ENCODE peak calls at places on chromosome 14, in five cellular contexts. O is neural progenitor cell, I is COR-L47, K is BJ, U is amniotic stem cell. V is an unnamed sample.

GRCh38 chr14:29810657-29811056 is 117.0 kb downstream of the PRKD1 start:
- DNase-seq in O (no peak), I (peak), K (no peak), U (no peak), V (peak)

GRCh38 chr14:86057018-86057667 is 527.2 kb downstream of the FLRT2 start:
- DNase-seq in O (peak), I (peak), K (no peak), U (no peak), V (no peak)

GRCh38 chr14:104551851-104552737 is 27.5 kb upstream of the C14orf180 start:
- DNase-seq in O (no peak), I (no peak), K (no peak), U (no peak), V (no peak)

GRCh38 chr14:85516239-85517112 is 13.5 kb upstream of the FLRT2 start:
- DNase-seq in O (no peak), I (no peak), K (peak), U (peak), V (no peak)

GRCh38 chr14:101589486-101590015 is 28.3 kb downstream of the DIO3 start:
- DNase-seq in O (no peak), I (no peak), K (no peak), U (no peak), V (no peak)

GRCh38 chr14:89477391-89477790 is 60.4 kb upstream of the FOXN3 start:
- DNase-seq in O (no peak), I (no peak), K (no peak), U (no peak), V (peak)

GRCh38 chr14:53304726-53305381 is 151.7 kb upstream of the DDHD1 start:
- DNase-seq in O (peak), I (no peak), K (no peak), U (no peak), V (no peak)

GRCh38 chr14:105093426-105094192 is 28.4 kb upstream of the GPR132 start:
- DNase-seq in O (peak), I (peak), K (no peak), U (peak), V (peak)

GRCh38 chr14:89635615-89636014 is 218.6 kb upstream of the FOXN3 start:
- DNase-seq in O (no peak), I (no peak), K (no peak), U (no peak), V (no peak)

GRCh38 chr14:103398427-103399195 is 13.4 kb downstream of the MARK3 start:
- DNase-seq in O (no peak), I (no peak), K (no peak), U (no peak), V (peak)